ENCODE peak calls at places on chromosomes 1 and 21, in five cellular contexts. B is CD8-positive, alpha-beta T cell; F is heart right ventricle; W is K562; P is foreskin fibroblast. J is an unnamed sample.

GRCh38 chr1:2025491-2025981 is 6.4 kb downstream of the GABRD start:
- DNase-seq in W (no peak), P (no peak), F (peak), B (no peak), J (no peak)

GRCh38 chr21:43867936-43868335 is 2.9 kb downstream of the AGPAT3 start:
- DNase-seq in W (no peak), B (no peak), P (no peak), F (no peak), J (no peak)

GRCh38 chr1:10308001-10308400 is 90.9 kb upstream of the PGD start:
- DNase-seq in P (no peak), B (no peak), F (no peak), W (no peak), J (peak)

GRCh38 chr1:6918286-6918907 is 133.1 kb downstream of the CAMTA1 start:
- DNase-seq in P (no peak), B (no peak), W (no peak), F (no peak), J (no peak)

GRCh38 chr1:183702087-183702812 is 49.1 kb upstream of the APOBEC4 start:
- DNase-seq in W (no peak), P (no peak), F (no peak), B (no peak), J (no peak)

GRCh38 chr1:5379176-5379759 is 613.0 kb downstream of the NPHP4 start:
- DNase-seq in P (no peak), W (no peak), B (no peak), F (no peak), J (no peak)

GRCh38 chr1:197799271-197799670 is 24.0 kb upstream of the DENND1B start:
- DNase-seq in W (no peak), B (no peak), F (no peak), P (peak), J (no peak)

GRCh38 chr1:89724369-89725015 is 91.6 kb downstream of the LRRC8C start:
- DNase-seq in B (no peak), P (peak), F (peak), W (no peak), J (no peak)

GRCh38 chr1:159700312-159700711 is 14.1 kb downstream of the CRP start:
- DNase-seq in W (no peak), F (no peak), P (no peak), B (no peak), J (no peak)

GRCh38 chr1:203217139-203217621 is 12.3 kb downstream of the CHIT1 start:
- DNase-seq in B (no peak), W (no peak), F (no peak), P (no peak), J (no peak)

GRCh38 chr1:215476541-215476940 is 90.6 kb upstream of the KCTD3 start:
- DNase-seq in F (no peak), P (peak), B (no peak), W (no peak), J (no peak)

GRCh38 chr21:42262826-42263225 is 43.9 kb downstream of the ABCG1 start:
- DNase-seq in W (no peak), B (no peak), P (no peak), F (peak), J (no peak)

GRCh38 chr21:46116189-46116845 is 18.4 kb downstream of the COL6A2 start:
- DNase-seq in W (no peak), F (no peak), P (no peak), B (no peak), J (no peak)

DNA sequence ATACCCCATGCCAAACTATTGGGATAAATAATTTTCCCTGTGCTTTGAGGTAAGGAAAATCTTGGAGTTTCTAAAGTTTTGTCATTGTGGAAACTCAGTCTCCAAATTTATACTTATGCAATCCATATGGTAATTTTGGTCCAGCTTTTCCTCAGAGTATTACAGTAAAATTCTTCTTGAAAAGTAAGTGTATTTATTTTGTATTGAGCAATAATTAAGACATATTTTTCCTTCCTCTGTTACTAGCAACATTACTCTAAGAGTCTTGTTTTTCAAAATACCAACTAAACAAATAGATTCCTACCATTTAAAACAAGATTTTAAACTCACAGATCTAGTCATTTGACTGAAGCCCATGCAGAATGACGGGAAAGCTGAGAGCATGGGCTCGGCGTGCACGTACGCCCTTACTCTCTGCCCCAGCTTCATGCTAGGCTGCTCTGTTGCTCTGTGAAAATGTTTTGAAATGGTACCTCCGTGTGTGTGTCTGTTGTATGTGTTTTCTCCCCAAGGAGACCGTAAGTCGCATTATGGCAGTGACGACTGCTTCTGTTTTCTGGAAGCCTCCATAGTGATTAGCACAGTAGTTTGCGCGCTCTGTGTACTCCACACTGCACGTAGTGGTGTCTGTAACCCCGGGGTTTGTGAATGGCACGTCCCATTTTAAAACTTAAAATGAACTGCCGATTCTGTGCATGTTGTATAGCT is 165.3 kb downstream of the SDCCAG8 start:
- DNase-seq in F (no peak), P (no peak), W (no peak), B (no peak), J (no peak)
- H3K4me3 ChIP-seq in F (no peak), P (peak), W (no peak), B (no peak), J (peak)

DNA sequence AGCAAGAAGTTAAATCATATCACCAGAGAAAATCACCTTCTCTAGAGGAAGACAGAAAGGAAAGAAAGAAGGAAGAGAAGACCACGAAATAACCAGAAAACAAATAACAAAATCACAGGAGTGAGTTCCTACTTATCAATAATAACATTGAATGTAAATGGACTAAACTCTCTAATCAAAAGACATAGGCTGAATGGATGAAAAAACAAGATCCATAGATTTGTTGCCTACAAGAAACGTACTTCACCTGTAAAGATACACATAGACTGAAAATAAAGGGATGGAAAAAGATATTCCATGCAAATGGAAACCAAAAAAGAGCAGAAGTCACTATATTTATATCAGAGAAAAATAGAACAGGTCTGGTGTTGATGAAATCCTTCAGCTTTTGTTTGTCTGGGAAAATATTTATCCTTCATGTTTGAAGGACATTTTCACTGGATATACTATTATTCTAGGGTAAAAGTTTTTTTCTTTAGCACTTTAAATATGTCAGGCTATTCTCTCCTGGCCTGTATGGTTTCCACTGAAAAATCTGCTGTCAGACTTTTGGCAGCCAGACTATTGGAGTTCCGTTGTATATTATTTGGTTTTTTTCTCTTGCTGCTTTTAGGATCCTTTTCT is 202.5 kb upstream of the DUSP10 start:
- DNase-seq in B (no peak), W (no peak), F (no peak), P (no peak), J (no peak)
- H3K4me3 ChIP-seq in B (no peak), W (no peak), F (no peak), P (no peak), J (no peak)

DNA sequence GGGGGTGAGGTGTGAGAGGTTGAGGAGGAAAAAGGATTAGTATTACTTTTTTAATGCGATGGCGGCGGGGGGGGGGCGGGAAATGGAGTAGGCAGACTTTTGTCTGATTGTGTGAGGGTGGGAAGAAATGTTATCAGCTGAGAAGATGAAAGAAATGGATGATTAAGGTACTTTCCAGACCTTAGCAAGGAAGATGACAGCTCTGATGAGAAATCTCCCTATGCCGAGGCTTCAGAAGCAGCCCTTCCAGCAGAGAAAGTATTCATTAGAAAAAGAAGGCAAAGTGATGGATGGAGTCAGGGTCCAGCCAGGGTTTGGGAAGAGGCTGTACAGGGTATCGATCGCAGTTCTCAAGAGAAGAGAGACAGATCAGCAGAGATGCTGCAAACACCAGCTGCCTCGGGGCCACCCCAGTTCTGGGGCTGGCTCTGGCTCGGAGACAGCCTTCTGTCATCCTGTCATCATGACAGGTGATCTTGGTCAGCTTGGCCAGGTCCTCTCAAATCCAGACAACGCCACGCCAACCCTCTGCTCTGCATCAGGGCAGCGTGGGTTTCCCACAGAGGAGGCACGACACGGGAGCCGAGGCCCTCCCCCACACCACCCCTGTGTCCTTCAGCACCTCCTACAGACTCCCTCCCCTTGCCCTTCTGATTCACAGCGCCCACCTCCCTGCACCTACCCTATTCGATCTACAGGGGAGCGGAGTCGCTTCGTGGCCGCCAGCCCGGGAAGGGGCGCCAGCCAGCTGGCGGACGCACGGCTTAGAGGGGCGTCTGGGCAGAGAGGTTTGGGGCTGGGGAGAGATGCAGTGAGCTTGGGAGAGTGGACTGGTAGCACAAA is 688 bp upstream of the ATXN7L2 start:
- DNase-seq in W (peak), P (no peak), F (peak), B (peak), J (no peak)
- H3K4me3 ChIP-seq in W (peak), P (peak), F (peak), B (peak), J (peak)

GRCh38 chr21:35204125-35204524 is 155.0 kb upstream of the RUNX1 start:
- DNase-seq in B (no peak), W (no peak), P (no peak), F (no peak), J (no peak)

GRCh38 chr21:35203093-35204021 is 154.3 kb upstream of the RUNX1 start:
- DNase-seq in F (no peak), W (no peak), B (no peak), P (peak), J (no peak)

GRCh38 chr21:35206141-35207125 is 157.3 kb upstream of the RUNX1 start:
- DNase-seq in B (no peak), W (peak), P (no peak), F (no peak), J (no peak)

GRCh38 chr21:35207322-35207721 is 158.2 kb upstream of the RUNX1 start:
- DNase-seq in W (no peak), P (no peak), F (no peak), B (no peak), J (no peak)

DNA sequence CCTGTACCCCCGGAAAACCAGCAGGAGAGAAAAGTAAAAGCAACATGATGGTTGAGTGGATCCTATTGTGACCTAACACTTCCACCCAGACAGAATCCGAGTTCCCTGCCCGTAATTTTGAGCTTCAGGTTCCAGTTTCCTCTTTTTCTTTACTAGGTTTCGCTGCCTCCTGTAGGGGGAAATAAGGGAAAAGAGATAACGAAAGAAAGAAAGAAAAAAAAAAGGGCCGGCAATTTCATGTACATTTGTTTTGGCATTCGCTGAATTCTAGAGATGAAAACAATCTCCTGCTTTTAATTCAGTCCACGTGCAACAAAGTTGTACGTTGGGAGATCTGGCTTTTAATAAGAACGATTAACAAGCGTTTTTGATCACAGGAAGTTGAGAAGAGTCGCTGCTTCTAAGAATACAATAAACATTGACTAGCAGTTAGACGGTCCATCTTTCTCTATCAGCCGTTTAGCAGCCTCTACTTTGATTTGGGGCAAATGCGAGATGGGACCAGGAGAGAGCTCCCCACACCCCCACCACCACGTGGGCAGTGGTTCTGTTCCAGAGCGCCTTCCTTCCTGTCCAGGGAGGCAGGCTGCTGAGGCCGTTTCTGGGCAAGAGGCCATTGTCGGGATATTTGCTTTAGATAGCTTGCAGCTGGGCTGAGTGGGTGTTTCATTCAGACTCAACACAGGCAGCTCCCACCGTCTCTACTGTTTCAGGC is 155.9 kb upstream of the RUNX1 start:
- DNase-seq in P (peak), F (peak), B (no peak), W (peak), J (peak)
- H3K4me3 ChIP-seq in P (peak), F (no peak), B (peak), W (peak), J (peak)

DNA sequence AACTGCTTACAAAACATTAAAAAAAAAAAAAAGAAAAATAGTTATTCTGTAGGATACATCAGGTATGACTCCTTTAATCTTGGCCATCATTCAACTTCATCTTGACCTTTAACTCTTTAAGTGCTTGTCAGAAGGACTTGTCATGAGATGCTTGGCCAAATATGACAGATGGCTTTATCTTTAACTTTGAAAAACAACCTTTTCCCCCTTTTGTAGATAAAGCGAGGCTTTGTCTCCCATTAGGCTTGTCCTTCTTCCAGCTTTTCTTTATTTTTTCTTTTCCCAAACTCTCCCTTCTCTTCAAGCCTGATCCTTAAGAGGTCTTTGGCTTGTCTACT is 2.3 kb downstream of the SRSF10 start:
- DNase-seq in P (no peak), B (no peak), F (no peak), W (no peak), J (no peak)
- H3K4me3 ChIP-seq in P (no peak), B (no peak), F (no peak), W (peak), J (peak)

GRCh38 chr1:18927654-18928272 is 25.4 kb upstream of the ALDH4A1 start:
- DNase-seq in W (no peak), P (no peak), F (no peak), B (no peak), J (no peak)
- H3K4me3 ChIP-seq in W (no peak), P (no peak), F (no peak), B (peak), J (peak)